ENCODE peak calls at places on chromosomes 4 and X, in five cellular contexts. Q, N, O, R and V are unnamed samples.

GRCh38 chrX:30283456-30284200 is 25.6 kb downstream of the NR0B1 start:
- DNase-seq in Q (peak), N (no peak), O (no peak), R (peak), V (peak)

GRCh38 chr4:17092990-17093880 is 194.8 kb upstream of the LDB2 start:
- DNase-seq in Q (no peak), N (peak), O (no peak), R (no peak), V (no peak)

GRCh38 chr4:168604496-168605373 is 107.9 kb downstream of the PALLD start:
- DNase-seq in Q (no peak), N (no peak), O (no peak), R (no peak), V (peak)

GRCh38 chr4:147078875-147079658 is 133.4 kb upstream of the TTC29 start:
- DNase-seq in Q (no peak), N (no peak), O (no peak), R (no peak), V (no peak)

GRCh38 chr4:66606908-66607307 is 936.6 kb upstream of the EPHA5 start:
- DNase-seq in Q (no peak), N (no peak), O (peak), R (no peak), V (no peak)

GRCh38 chrX:330726-331144 is 12.1 kb upstream of the GTPBP6 start:
- DNase-seq in Q (no peak), N (no peak), O (no peak), R (no peak), V (no peak)

GRCh38 chr4:107734120-107734519 is 14.1 kb upstream of the PAPSS1 start:
- DNase-seq in Q (peak), N (no peak), O (no peak), R (no peak), V (no peak)

GRCh38 chr4:176896211-176896610 is 103.5 kb upstream of the VEGFC start:
- DNase-seq in Q (no peak), N (no peak), O (no peak), R (no peak), V (no peak)

GRCh38 chrX:24231169-24231568 is 81.6 kb downstream of the ZFX start:
- DNase-seq in Q (peak), N (no peak), O (no peak), R (no peak), V (peak)

GRCh38 chr4:89894654-89895652 is at the start of gene MMRN1:
- DNase-seq in Q (no peak), N (no peak), O (no peak), R (no peak), V (no peak)

GRCh38 chrX:140034916-140035315 is 69.6 kb upstream of the CXorf66 start:
- DNase-seq in Q (peak), N (no peak), O (no peak), R (no peak), V (no peak)

GRCh38 chr4:7854697-7855370 is 84.8 kb downstream of the AFAP1 start:
- DNase-seq in Q (no peak), N (peak), O (no peak), R (no peak), V (no peak)

GRCh38 chrX:39491548-39492297 is 606.0 kb downstream of the BCOR start:
- DNase-seq in Q (peak), N (peak), O (no peak), R (no peak), V (no peak)

GRCh38 chr4:12932203-12932788 is 551.8 kb downstream of the RAB28 start:
- DNase-seq in Q (no peak), N (no peak), O (no peak), R (no peak), V (no peak)

DNA sequence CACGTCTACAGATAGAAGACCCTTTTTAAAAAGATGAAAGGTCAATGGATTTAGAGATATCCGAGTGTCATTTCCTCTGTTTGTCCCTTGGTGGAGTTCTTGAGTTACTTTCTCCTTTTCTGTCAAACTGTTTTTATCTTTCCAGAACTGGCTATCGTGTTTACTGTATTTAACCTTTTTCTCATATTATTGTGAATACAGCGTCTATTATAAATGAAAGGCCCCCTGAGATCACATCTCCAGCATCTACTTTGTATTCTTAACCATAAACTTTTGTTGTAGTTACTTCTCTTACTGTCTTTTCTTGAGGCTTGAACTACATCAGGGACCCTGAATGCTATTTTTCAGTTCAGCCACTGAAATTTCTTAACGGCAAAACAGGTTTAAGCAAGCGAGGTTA is 4.0 kb upstream of the PCDH7 start:
- DNase-seq in Q (no peak), N (no peak), O (no peak), R (peak), V (peak)
- TF ChIP-seq SP1 in Q (no peak), N (no peak), O (no peak), R (no peak), V (no peak)

GRCh38 chr4:3651267-3651846 is 114.8 kb upstream of the ADRA2C start:
- DNase-seq in Q (no peak), N (no peak), O (no peak), R (peak), V (no peak)

GRCh38 chr4:3652586-3652985 is 113.6 kb upstream of the ADRA2C start:
- DNase-seq in Q (no peak), N (no peak), O (no peak), R (no peak), V (no peak)

GRCh38 chr4:3656441-3657376 is 109.5 kb upstream of the ADRA2C start:
- DNase-seq in Q (no peak), N (no peak), O (no peak), R (no peak), V (no peak)

GRCh38 chr4:3655485-3656429 is 110.4 kb upstream of the ADRA2C start:
- DNase-seq in Q (no peak), N (no peak), O (no peak), R (no peak), V (no peak)

DNA sequence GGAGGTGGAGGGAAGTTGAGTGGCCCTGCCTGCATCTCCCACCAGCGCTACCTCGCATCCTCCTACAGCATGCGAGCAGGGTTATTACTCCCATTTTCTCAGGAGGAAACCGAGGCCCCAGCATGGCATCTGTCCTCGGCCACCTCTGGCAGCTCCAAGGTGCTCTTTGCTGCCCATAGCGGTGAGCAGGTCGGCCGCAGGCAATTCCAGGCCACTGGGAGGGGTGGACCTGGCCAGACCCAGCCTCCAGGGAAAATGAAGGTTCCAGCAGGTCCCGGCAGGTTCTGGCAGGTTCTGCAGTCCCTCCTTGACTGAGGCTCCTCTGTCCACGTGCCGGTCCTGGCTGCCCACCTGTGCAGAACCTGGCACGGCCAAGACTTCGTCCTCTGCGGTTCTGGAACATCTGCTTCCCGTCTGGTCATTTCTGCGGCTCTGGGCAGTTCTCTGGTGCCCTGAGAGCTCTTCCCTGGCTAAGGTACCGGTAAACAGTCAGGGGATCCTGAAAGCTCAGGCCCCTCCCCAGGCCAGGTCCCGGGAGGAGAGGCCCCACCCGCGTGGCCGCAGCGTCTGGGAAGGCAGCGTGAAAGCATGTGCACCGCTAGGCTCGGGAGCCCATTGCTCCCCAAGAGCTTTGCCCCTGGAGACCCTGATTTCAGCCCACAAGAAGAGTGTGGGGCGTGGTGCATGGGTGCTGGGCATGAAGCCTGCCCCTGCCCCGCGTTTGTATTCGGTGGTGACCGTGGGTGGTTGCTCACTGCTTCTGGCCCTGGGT is 112.0 kb upstream of the ADRA2C start:
- DNase-seq in Q (no peak), N (no peak), O (no peak), R (no peak), V (no peak)
- TF ChIP-seq SIN3A in Q (no peak), N (no peak), O (no peak), R (no peak), V (no peak)

DNA sequence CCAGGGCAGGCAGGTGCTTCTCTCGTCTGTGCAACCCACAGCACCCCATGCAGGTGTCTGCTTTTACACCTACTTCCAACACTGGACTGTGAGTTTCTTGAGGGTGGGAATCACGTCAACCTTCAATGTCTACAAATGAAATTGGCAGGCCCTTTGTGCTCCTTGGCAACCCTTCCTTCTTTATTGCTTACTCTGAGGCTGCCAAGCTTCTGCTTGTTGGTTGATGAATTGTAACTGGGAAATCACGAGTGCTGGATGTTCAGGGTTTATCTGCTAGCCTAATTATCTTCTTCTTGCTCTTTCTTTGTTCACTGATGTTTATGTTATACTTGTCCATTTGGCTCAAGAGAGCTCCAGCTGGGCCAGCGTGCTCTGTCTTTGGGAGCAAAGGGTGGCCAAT is 2.5 kb upstream of the DGAT2L6 start:
- DNase-seq in Q (no peak), N (no peak), O (no peak), R (no peak), V (no peak)
- H2AFZ ChIP-seq in Q (no peak), N (no peak), O (no peak), R (no peak), V (no peak)

DNA sequence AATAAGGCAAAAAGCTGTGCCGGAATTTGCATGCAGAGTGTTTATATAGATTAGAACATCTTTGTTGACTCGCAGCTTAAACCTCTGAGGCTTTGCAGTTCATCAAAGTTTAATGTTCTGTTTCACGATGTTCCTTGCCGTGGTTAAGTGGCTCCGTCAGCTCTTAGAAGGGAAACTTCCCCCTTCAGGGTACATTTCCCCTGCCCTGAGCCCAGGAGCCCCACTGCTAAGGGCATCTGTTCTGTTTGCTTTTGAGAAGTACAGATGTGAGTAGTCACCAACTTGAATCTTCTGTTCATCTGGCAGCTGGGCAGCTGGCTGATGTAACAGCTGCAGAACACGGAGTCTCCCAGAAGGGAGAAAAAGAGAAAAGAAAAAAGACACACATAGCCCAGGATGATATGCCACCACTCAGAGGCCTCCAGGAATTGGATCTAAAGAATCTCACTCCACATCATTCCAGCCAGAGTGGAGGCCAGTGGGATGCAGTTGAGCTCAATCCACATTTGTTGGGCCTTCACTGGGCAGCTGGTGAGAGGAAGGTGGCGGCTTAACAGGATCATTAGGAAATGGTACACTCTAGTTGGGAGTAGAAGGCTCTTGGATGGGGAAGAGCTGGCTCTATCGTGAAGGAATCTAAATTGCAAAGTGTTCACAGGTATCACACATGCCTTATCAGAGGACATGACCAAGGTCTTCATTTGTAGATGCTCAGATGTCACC is 178.7 kb upstream of the RBPJ start:
- DNase-seq in Q (no peak), N (no peak), O (no peak), R (no peak), V (no peak)
- TF ChIP-seq SP1 in Q (no peak), N (no peak), O (no peak), R (no peak), V (no peak)

DNA sequence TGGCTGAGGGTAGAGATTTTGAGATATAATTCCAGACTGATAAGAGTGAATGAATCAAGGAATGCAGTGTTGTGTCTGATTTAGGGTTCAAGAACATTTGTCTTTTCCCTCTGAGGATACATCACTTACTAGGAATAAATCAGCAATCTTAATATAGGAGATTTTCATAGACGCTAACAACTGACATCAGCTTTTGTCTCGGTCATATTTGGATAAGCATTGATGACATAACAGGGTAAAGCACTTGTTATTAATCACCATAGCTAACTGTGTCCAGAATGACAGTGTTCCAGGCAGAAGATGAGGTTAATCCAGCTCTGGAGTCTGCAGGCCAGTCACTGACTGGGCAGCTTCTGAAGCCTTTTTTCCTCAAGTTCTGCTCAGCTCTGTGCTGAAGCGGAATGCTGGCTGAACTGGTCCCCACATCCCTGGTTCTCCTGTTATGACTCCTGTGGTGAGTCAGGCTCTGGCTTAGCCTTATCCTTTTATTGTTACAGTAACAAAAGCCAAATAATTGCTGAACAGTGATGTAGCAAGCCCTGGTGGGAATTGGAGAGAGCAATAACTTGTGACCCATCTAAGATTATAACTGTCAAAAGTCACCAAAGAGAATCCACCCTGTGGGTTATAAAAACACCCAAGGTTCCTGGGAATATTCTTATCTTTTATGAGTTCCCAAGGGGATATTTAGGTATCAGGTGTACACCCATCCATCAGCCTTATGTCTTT is 41.8 kb downstream of the FNIP2 start:
- DNase-seq in Q (no peak), N (no peak), O (no peak), R (no peak), V (peak)
- TF ChIP-seq SIN3A in Q (no peak), N (no peak), O (no peak), R (no peak), V (no peak)

GRCh38 chr4:88280228-88280795 is 4.0 kb downstream of the PPM1K start:
- DNase-seq in Q (no peak), N (no peak), O (no peak), R (no peak), V (no peak)
- H2AFZ ChIP-seq in Q (no peak), N (peak), O (no peak), R (no peak), V (no peak)

DNA sequence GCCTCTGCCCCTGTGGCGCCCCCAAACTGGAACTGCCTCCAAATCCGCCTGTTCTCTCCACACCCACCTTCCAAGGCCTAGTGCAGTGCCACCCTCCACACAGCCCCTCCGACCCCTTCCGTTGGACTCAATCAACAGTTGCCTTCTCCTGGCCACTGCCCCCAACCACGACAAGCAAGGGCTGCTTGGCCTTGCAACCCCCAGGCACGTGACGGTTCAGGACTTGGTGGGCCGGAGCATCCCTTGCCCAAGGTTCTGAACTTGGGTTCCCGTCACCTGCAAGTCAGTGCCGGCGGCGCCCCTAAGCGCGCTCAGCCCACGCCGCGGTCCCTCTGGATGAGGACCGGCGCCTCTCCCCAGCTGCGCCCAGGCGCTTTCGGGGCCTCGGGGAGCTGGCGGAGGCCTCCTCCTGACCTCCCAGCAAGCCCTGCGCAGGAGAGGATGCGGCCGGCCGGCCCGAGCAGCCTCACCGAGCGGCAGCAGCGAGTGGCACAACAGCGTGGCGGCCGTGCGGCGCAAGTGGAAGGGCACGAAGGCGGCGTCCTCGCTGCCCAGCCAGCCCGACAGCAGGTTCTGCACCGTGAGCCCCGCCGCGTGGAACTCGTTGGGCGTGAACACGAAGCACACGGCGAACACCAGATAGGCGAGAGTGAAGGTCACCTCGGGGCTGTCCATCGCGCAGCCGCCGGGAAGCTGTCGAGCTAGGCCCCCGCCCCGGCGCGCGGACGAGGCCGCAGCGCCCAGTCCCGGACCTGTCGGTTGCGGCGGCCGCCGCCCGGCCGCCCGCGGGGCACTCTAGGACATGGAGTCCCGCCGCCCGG is 750 bp downstream of the TMEM129 start:
- DNase-seq in Q (peak), N (no peak), O (no peak), R (no peak), V (no peak)
- TF ChIP-seq SP1 in Q (peak), N (no peak), O (no peak), R (no peak), V (no peak)

DNA sequence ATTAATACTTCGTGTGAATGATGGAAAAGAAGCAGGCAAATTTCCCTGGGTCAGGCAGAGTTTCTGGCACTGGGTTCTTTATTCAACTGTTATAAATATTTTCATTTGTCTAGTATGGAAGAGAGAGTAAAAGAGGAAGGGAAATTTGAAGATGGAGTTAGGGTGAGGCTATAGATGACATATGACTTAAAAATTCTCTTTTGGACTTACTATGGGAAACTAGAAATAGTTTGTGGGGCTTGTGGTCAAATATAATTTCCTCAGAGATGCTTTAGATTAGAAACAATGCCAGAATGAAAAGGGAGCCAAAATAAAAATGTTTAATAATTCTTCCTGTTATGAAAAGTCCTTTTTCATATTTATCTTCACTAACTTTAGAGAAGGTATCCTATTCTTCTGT is 103.2 kb downstream of the GC start:
- DNase-seq in Q (no peak), N (no peak), O (no peak), R (no peak), V (no peak)
- TF ChIP-seq SIN3A in Q (no peak), N (no peak), O (no peak), R (no peak), V (no peak)

DNA sequence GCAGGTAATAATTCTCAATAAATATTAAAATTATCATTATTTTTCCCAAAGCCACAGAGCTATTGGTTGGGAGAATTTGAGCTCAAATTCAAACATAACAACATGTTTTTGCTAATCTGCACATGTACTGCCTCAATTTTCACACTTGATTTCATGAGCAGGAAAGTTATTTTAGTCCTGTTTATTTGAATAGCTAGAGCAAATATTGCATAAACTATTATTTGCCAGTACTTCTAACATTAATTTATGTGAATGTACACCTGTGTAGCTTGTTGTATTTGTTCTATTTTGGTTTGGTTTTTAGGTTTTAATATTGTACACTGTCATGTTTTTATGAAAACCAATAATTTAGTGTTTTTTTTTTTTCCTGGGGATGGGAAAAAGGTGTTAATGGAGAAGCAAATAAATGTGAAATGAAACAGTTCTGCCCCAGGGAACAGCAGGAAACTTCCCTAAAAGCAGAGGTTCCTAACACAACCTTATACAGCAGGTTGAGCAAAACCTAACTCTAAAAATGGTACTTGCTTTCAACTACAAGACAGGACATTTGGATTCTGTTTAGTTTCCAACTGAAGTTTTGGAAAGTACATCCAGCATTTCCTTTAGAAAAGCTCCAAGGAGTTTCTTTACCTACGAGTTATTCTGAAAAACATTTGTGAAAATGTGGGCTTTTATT is 99.4 kb downstream of the SYNPO2 start:
- DNase-seq in Q (no peak), N (no peak), O (no peak), R (no peak), V (no peak)
- H2AFZ ChIP-seq in Q (no peak), N (no peak), O (no peak), R (no peak), V (no peak)